ENCODE peak calls at places on chromosomes 11 and 22, in five cellular contexts. Y is heart left ventricle, X is ovary, T is A549, M is body of pancreas. P is an unnamed sample. For H3K4me1, the result is how much of the 10 kb centered on the place peaks cover.

GRCh38 chr11:8867035-8867434 is 44.0 kb upstream of the AKIP1 start:
- DNase-seq in X (no peak), M (no peak), T (no peak), Y (no peak), P (no peak)

GRCh38 chr11:69670158-69670845 is 4.9 kb downstream of the LTO1 start:
- DNase-seq in Y (peak), X (peak), T (peak), M (peak), P (peak)

GRCh38 chr11:44572884-44573283 is 7.4 kb downstream of the CD82 start:
- DNase-seq in M (peak), X (no peak), Y (no peak), T (no peak), P (no peak)

GRCh38 chr11:74212533-74212932 is 41.4 kb downstream of the PPME1 start:
- DNase-seq in Y (no peak), M (no peak), X (no peak), T (no peak), P (no peak)

GRCh38 chr11:57315491-57315890 is 9.3 kb downstream of the TNKS1BP1 start:
- DNase-seq in Y (no peak), X (peak), M (peak), T (no peak), P (no peak)

GRCh38 chr11:18383388-18384156 is 10.8 kb upstream of the LDHA start:
- DNase-seq in X (peak), M (peak), Y (peak), T (peak), P (peak)

GRCh38 chr11:74636633-74637184 is 44.3 kb downstream of the POLD3 start:
- DNase-seq in M (no peak), X (no peak), Y (no peak), T (peak), P (no peak)

GRCh38 chr22:20055654-20056053 is 24.4 kb upstream of the DGCR8 start:
- DNase-seq in X (no peak), T (no peak), Y (no peak), M (no peak), P (no peak)

GRCh38 chr11:75780888-75781287 is 12.3 kb downstream of the DGAT2 start:
- DNase-seq in T (no peak), M (no peak), Y (no peak), X (no peak), P (no peak)

GRCh38 chr22:26481112-26481693 is 2.4 kb downstream of the HPS4 start:
- DNase-seq in M (no peak), T (no peak), X (no peak), Y (no peak), P (no peak)

GRCh38 chr11:10991372-10991771 is 133.5 kb upstream of the ZBED5 start:
- DNase-seq in Y (no peak), X (no peak), T (no peak), M (no peak), P (no peak)

GRCh38 chr11:11604340-11604992 is 17.3 kb downstream of the GALNT18 start:
- DNase-seq in T (no peak), M (no peak), X (no peak), Y (no peak), P (no peak)

GRCh38 chr22:36493690-36494110 is 12.3 kb upstream of the TXN2 start:
- DNase-seq in M (peak), X (no peak), T (no peak), Y (peak), P (no peak)

GRCh38 chr11:47406896-47407745 is 1.3 kb upstream of the SLC39A13 start:
- DNase-seq in M (no peak), T (no peak), Y (no peak), X (no peak), P (peak)

GRCh38 chr11:723120-723883 is 17.3 kb downstream of the EPS8L2 start:
- DNase-seq in X (no peak), T (no peak), Y (peak), M (peak), P (peak)

GRCh38 chr11:93490996-93491618 is 52.1 kb downstream of the SMCO4 start:
- DNase-seq in M (no peak), T (no peak), X (no peak), Y (no peak), P (peak)

GRCh38 chr11:113778111-113778910 is 1.3 kb upstream of the CLDN25 start:
- DNase-seq in T (no peak), X (no peak), M (peak), Y (peak), P (no peak)

DNA sequence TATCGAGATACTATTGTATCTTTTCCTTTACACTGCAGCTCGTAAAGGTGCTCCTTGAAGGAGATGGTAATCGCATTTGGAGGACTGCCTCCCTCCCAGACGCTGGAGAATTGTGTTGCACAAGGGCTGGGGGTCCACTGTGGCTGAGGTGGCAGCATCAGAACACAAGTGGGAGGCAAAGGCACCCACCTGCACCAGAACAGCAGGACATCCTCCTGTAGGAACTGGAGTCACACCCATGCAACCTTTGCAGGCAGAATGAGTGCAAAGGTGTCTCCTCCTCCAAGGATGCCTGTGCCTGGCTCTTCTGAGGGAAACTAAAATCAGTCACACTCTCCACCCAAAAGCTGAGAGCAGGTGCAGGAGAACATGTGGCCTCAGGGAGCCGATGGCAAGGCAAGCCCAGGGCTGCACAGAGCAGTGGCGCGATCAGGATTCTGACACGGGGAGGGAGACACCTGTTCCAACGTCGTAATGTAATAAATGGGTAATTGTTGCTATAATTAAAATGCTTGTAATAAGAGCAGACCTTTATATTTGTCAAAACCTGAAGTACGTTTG is 1501.4 kb downstream of the TBC1D22A start:
- DNase-seq in M (no peak), X (no peak), Y (no peak), T (no peak), P (no peak)
- H3K4me1 ChIP-seq in M (under half), X (under half), Y (under half), T (under half), P (under half)

DNA sequence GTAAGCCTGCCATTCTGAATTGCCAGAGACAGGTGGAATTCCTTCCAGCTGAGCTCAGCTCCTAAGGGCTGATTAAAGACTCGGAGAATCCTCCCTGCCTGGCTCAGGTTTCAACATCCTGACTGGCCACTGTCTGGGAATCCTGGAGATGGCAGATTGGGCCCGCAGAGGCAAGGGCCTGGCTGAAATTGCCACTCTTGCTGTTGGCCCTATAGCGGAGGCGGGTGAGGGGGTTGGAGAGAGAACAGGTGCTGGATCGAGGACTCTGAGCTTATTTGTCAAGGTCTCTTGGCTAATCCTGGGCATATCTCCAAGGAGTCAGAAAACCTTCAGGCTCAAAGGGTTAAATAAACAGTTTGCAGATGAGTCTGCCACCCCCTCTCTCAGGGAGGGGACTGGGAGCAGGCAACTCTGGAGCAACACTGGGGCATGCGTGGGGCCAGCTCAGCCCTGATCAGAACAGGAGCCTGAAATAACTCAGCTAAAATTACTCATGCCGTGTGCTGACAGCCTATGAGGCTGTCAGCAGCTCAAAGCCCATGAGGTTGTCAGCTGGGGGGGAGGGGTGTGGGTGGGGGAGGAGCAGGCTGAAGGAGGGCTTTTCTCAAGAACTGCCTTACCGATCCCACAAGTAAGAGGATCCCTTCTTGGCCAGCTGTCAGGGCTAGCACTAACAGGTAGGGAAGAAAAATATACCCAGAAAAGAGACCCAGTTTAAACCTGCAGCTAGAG is 14.7 kb upstream of the MFRP start:
- DNase-seq in T (peak), Y (peak), M (peak), X (peak), P (peak)
- TF ChIP-seq CTCF in T (no peak), Y (no peak), M (no peak), X (no peak), P (no peak)

GRCh38 chr22:24402460-24403192 is 24.8 kb upstream of the ADORA2A start:
- DNase-seq in X (peak), Y (peak), M (peak), T (peak), P (peak)

GRCh38 chr22:24400037-24400725 is 27.2 kb upstream of the ADORA2A start:
- DNase-seq in Y (no peak), X (no peak), M (no peak), T (no peak), P (no peak)

GRCh38 chr22:24404561-24405275 is 22.7 kb upstream of the ADORA2A start:
- DNase-seq in M (no peak), T (no peak), X (no peak), Y (peak), P (no peak)

GRCh38 chr22:24400726-24401596 is 26.4 kb upstream of the ADORA2A start:
- DNase-seq in T (no peak), M (no peak), X (no peak), Y (peak), P (no peak)

DNA sequence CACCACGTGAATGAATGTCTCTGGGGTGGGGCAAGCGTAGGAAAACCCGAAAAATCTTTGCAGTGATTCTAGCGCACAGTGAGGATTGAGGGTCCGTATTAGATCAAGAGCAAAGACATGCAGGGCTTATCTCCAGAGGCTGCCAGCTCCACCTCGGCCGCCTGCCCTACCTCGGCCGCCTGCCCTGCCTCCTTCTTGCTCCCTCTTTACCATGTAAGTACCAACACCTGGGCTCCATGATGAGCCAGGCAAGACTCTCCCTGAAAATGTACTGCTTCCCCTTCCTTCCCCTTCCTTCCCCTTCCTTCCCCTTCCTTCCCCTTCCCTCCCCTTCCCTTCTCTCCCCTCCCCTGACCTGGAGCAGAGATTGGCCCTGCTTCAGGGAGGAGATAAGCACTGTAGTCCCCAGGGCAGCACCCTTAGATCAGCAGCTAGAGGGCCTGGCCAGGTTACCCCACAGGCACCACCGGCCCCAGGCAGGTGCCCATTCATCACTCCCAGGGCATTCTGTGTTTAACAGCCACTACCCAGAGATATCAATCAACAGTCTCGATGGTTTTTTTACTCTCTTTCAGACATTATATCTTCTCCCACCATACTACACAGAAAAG is 25.5 kb upstream of the ADORA2A start:
- DNase-seq in T (no peak), M (no peak), Y (peak), X (no peak), P (no peak)
- TF ChIP-seq POLR2A in T (no peak), M (no peak), Y (no peak), X (no peak), P (no peak)

GRCh38 chr11:102155676-102156075 is 45.4 kb downstream of the YAP1 start:
- DNase-seq in X (no peak), Y (no peak), M (no peak), T (no peak), P (no peak)
- H3K4me1 ChIP-seq in X (under half), Y (under half), M (under half), T (under half), P (half or more)

P was measured in thyroid gland.